ENCODE peak calls at places on chromosomes 5 and 9, in six cellular contexts. One of them, this sample, is unnamed.
A peak's percentile ranks its signal among the peaks of the same experiment; 100 is the strongest.

GRCh38 chr5:166695311-166695710 is 1596.1 kb upstream of the WWC1 start:
- DNase-seq in GM23248: no peak
- DNase-seq in endodermal cell: no peak
- DNase-seq in hepatocyte: no peak
- DNase-seq in CD8-positive, alpha-beta memory T cell: no peak
- DNase-seq in breast epithelium: no peak
- DNase-seq in this sample: no peak

GRCh38 chr5:73950441-73950873 is 324.5 kb downstream of the ARHGEF28 start:
- DNase-seq in hepatocyte: no peak
- DNase-seq in breast epithelium: no peak
- DNase-seq in GM23248: peak; percentile 49
- DNase-seq in CD8-positive, alpha-beta memory T cell: no peak
- DNase-seq in endodermal cell: no peak
- DNase-seq in this sample: no peak

GRCh38 chr9:97526895-97527575 is 25.6 kb downstream of the TMOD1 start:
- DNase-seq in endodermal cell: no peak
- DNase-seq in GM23248: no peak
- DNase-seq in CD8-positive, alpha-beta memory T cell: no peak
- DNase-seq in hepatocyte: no peak
- DNase-seq in breast epithelium: no peak
- DNase-seq in this sample: no peak

GRCh38 chr9:93663877-93664548 is 87.6 kb downstream of the PHF2 start:
- DNase-seq in GM23248: no peak
- DNase-seq in hepatocyte: no peak
- DNase-seq in breast epithelium: no peak
- DNase-seq in endodermal cell: no peak
- DNase-seq in CD8-positive, alpha-beta memory T cell: peak; percentile 34
- DNase-seq in this sample: peak; percentile 7

GRCh38 chr5:149379177-149379761 is at the start of gene IL17B:
- DNase-seq in breast epithelium: no peak
- DNase-seq in GM23248: no peak
- DNase-seq in endodermal cell: no peak
- DNase-seq in hepatocyte: no peak
- DNase-seq in CD8-positive, alpha-beta memory T cell: no peak
- DNase-seq in this sample: no peak

GRCh38 chr5:101720033-101720432 is 576.1 kb downstream of the SLCO4C1 start:
- DNase-seq in GM23248: no peak
- DNase-seq in CD8-positive, alpha-beta memory T cell: no peak
- DNase-seq in endodermal cell: no peak
- DNase-seq in breast epithelium: no peak
- DNase-seq in hepatocyte: no peak
- DNase-seq in this sample: no peak

GRCh38 chr5:157665467-157666085 is 5.8 kb upstream of the C5orf52 start:
- DNase-seq in CD8-positive, alpha-beta memory T cell: no peak
- DNase-seq in hepatocyte: peak; percentile 53
- DNase-seq in endodermal cell: no peak
- DNase-seq in GM23248: peak; percentile 85
- DNase-seq in breast epithelium: no peak
- DNase-seq in this sample: no peak

GRCh38 chr5:35303152-35303551 is 72.9 kb upstream of the PRLR start:
- DNase-seq in GM23248: no peak
- DNase-seq in hepatocyte: no peak
- DNase-seq in CD8-positive, alpha-beta memory T cell: no peak
- DNase-seq in breast epithelium: no peak
- DNase-seq in endodermal cell: no peak
- DNase-seq in this sample: no peak

GRCh38 chr9:90344013-90344412 is 298.6 kb downstream of the DIRAS2 start:
- DNase-seq in GM23248: peak; percentile 4
- DNase-seq in hepatocyte: no peak
- DNase-seq in endodermal cell: no peak
- DNase-seq in CD8-positive, alpha-beta memory T cell: no peak
- DNase-seq in breast epithelium: no peak
- DNase-seq in this sample: no peak

GRCh38 chr5:155878991-155879575 is 447.9 kb upstream of the SGCD start:
- DNase-seq in GM23248: peak; percentile 89
- DNase-seq in hepatocyte: no peak
- DNase-seq in endodermal cell: no peak
- DNase-seq in breast epithelium: no peak
- DNase-seq in CD8-positive, alpha-beta memory T cell: no peak
- DNase-seq in this sample: no peak

GRCh38 chr9:108225371-108225905 is 630.3 kb downstream of the ACTL7B start:
- DNase-seq in hepatocyte: no peak
- DNase-seq in CD8-positive, alpha-beta memory T cell: no peak
- DNase-seq in endodermal cell: no peak
- DNase-seq in breast epithelium: no peak
- DNase-seq in GM23248: no peak
- DNase-seq in this sample: no peak

GRCh38 chr5:55865831-55866230 is 14.7 kb downstream of the IL31RA start:
- DNase-seq in GM23248: peak; percentile 48
- DNase-seq in CD8-positive, alpha-beta memory T cell: no peak
- DNase-seq in breast epithelium: no peak
- DNase-seq in endodermal cell: peak; percentile 52
- DNase-seq in hepatocyte: peak; percentile 11
- DNase-seq in this sample: no peak

GRCh38 chr5:14204785-14205321 is 61.7 kb downstream of the TRIO start:
- DNase-seq in endodermal cell: no peak
- DNase-seq in hepatocyte: peak; percentile 70
- DNase-seq in breast epithelium: peak; percentile 44
- DNase-seq in GM23248: peak; percentile 92
- DNase-seq in CD8-positive, alpha-beta memory T cell: no peak
- DNase-seq in this sample: peak; percentile 37

GRCh38 chr5:65394078-65394477 is 87.6 kb downstream of the ADAMTS6 start:
- DNase-seq in GM23248: peak; percentile 90
- DNase-seq in breast epithelium: no peak
- DNase-seq in CD8-positive, alpha-beta memory T cell: no peak
- DNase-seq in hepatocyte: peak; percentile 20
- DNase-seq in endodermal cell: no peak
- DNase-seq in this sample: no peak

GRCh38 chr5:62931551-62931950 is 352.9 kb downstream of the LRRC70 start:
- DNase-seq in endodermal cell: no peak
- DNase-seq in breast epithelium: no peak
- DNase-seq in CD8-positive, alpha-beta memory T cell: no peak
- DNase-seq in hepatocyte: peak; percentile 13
- DNase-seq in GM23248: no peak
- DNase-seq in this sample: no peak

GRCh38 chr9:110622368-110622767 is 42.8 kb upstream of the SVEP1 start:
- DNase-seq in endodermal cell: no peak
- DNase-seq in CD8-positive, alpha-beta memory T cell: no peak
- DNase-seq in breast epithelium: no peak
- DNase-seq in hepatocyte: no peak
- DNase-seq in GM23248: no peak
- DNase-seq in this sample: no peak
- H3K36me3 ChIP-seq in endodermal cell: no peaks in the 10 kb centered on the region
- H3K36me3 ChIP-seq in CD8-positive, alpha-beta memory T cell: no peaks in the 10 kb centered on the region
- H3K36me3 ChIP-seq in breast epithelium: no peaks in the 10 kb centered on the region
- H3K36me3 ChIP-seq in hepatocyte: no peaks in the 10 kb centered on the region
- H3K36me3 ChIP-seq in GM23248: no peaks in the 10 kb centered on the region
- H3K36me3 ChIP-seq in this sample: no peaks in the 10 kb centered on the region

GRCh38 chr5:76810236-76810635 is 8.6 kb upstream of the F2RL1 start:
- DNase-seq in hepatocyte: no peak
- DNase-seq in breast epithelium: no peak
- DNase-seq in endodermal cell: no peak
- DNase-seq in CD8-positive, alpha-beta memory T cell: no peak
- DNase-seq in GM23248: no peak
- DNase-seq in this sample: no peak
- H3K4me1 ChIP-seq in hepatocyte: peaks cover 11% of the 10 kb centered on the region
- H3K4me1 ChIP-seq in breast epithelium: no peaks in the 10 kb centered on the region
- H3K4me1 ChIP-seq in endodermal cell: peaks cover 6% of the 10 kb centered on the region
- H3K4me1 ChIP-seq in CD8-positive, alpha-beta memory T cell: no peaks in the 10 kb centered on the region
- H3K4me1 ChIP-seq in GM23248: peaks cover 39% of the 10 kb centered on the region
- H3K4me1 ChIP-seq in this sample: no peaks in the 10 kb centered on the region

GRCh38 chr5:167897371-167897770 is 394.1 kb upstream of the WWC1 start:
- DNase-seq in breast epithelium: no peak
- DNase-seq in hepatocyte: no peak
- DNase-seq in endodermal cell: no peak
- DNase-seq in GM23248: no peak
- DNase-seq in CD8-positive, alpha-beta memory T cell: no peak
- DNase-seq in this sample: no peak

GRCh38 chr5:167899490-167899889 is 392.0 kb upstream of the WWC1 start:
- DNase-seq in endodermal cell: no peak
- DNase-seq in GM23248: peak; percentile 86
- DNase-seq in CD8-positive, alpha-beta memory T cell: no peak
- DNase-seq in hepatocyte: no peak
- DNase-seq in breast epithelium: no peak
- DNase-seq in this sample: no peak

GRCh38 chr5:167900521-167900920 is 390.9 kb upstream of the WWC1 start:
- DNase-seq in breast epithelium: no peak
- DNase-seq in CD8-positive, alpha-beta memory T cell: no peak
- DNase-seq in hepatocyte: no peak
- DNase-seq in GM23248: no peak
- DNase-seq in endodermal cell: no peak
- DNase-seq in this sample: no peak

GRCh38 chr5:167895899-167896659 is 395.4 kb upstream of the WWC1 start:
- DNase-seq in GM23248: no peak
- DNase-seq in endodermal cell: no peak
- DNase-seq in CD8-positive, alpha-beta memory T cell: no peak
- DNase-seq in breast epithelium: no peak
- DNase-seq in hepatocyte: no peak
- DNase-seq in this sample: no peak

GRCh38 chr5:167898361-167899042 is 392.9 kb upstream of the WWC1 start:
- DNase-seq in GM23248: peak; percentile 53
- DNase-seq in endodermal cell: no peak
- DNase-seq in breast epithelium: no peak
- DNase-seq in hepatocyte: no peak
- DNase-seq in CD8-positive, alpha-beta memory T cell: no peak
- DNase-seq in this sample: no peak
- H3K4me3 ChIP-seq in GM23248: no peak overlapping the region
- H3K4me3 ChIP-seq in endodermal cell: no peak overlapping the region
- H3K4me3 ChIP-seq in breast epithelium: no peak overlapping the region
- H3K4me3 ChIP-seq in hepatocyte: no peak overlapping the region
- H3K4me3 ChIP-seq in CD8-positive, alpha-beta memory T cell: no peak overlapping the region
- H3K4me3 ChIP-seq in this sample: no peak overlapping the region

GRCh38 chr5:137960141-137960540 is 70.9 kb downstream of the PKD2L2 start:
- DNase-seq in GM23248: no peak
- DNase-seq in breast epithelium: no peak
- DNase-seq in CD8-positive, alpha-beta memory T cell: no peak
- DNase-seq in endodermal cell: no peak
- DNase-seq in hepatocyte: no peak
- DNase-seq in this sample: no peak

GRCh38 chr5:137957948-137958347 is 68.7 kb downstream of the PKD2L2 start:
- DNase-seq in endodermal cell: no peak
- DNase-seq in GM23248: no peak
- DNase-seq in CD8-positive, alpha-beta memory T cell: no peak
- DNase-seq in breast epithelium: no peak
- DNase-seq in hepatocyte: no peak
- DNase-seq in this sample: no peak

GRCh38 chr5:137959488-137959887 is 70.2 kb downstream of the PKD2L2 start:
- DNase-seq in breast epithelium: no peak
- DNase-seq in hepatocyte: no peak
- DNase-seq in GM23248: no peak
- DNase-seq in endodermal cell: no peak
- DNase-seq in CD8-positive, alpha-beta memory T cell: no peak
- DNase-seq in this sample: no peak

GRCh38 chr5:137960819-137961218 is 71.6 kb downstream of the PKD2L2 start:
- DNase-seq in CD8-positive, alpha-beta memory T cell: no peak
- DNase-seq in breast epithelium: no peak
- DNase-seq in endodermal cell: no peak
- DNase-seq in hepatocyte: no peak
- DNase-seq in GM23248: no peak
- DNase-seq in this sample: no peak
- H3K36me3 ChIP-seq in CD8-positive, alpha-beta memory T cell: peaks cover 9% of the 10 kb centered on the region
- H3K36me3 ChIP-seq in breast epithelium: no peaks in the 10 kb centered on the region
- H3K36me3 ChIP-seq in endodermal cell: peaks cover 79% of the 10 kb centered on the region
- H3K36me3 ChIP-seq in hepatocyte: no peaks in the 10 kb centered on the region
- H3K36me3 ChIP-seq in GM23248: peaks cover 23% of the 10 kb centered on the region
- H3K36me3 ChIP-seq in this sample: peaks cover 3% of the 10 kb centered on the region

GRCh38 chr9:76629205-76629990 is 134.8 kb upstream of the PCA3 start:
- DNase-seq in CD8-positive, alpha-beta memory T cell: no peak
- DNase-seq in breast epithelium: no peak
- DNase-seq in hepatocyte: no peak
- DNase-seq in endodermal cell: no peak
- DNase-seq in GM23248: no peak
- DNase-seq in this sample: no peak
- H3K4me1 ChIP-seq in CD8-positive, alpha-beta memory T cell: no peaks in the 10 kb centered on the region
- H3K4me1 ChIP-seq in breast epithelium: no peaks in the 10 kb centered on the region
- H3K4me1 ChIP-seq in hepatocyte: peaks cover 6% of the 10 kb centered on the region
- H3K4me1 ChIP-seq in endodermal cell: peaks cover 7% of the 10 kb centered on the region
- H3K4me1 ChIP-seq in GM23248: no peaks in the 10 kb centered on the region
- H3K4me1 ChIP-seq in this sample: no peaks in the 10 kb centered on the region

This sample was measured in BE2C.